ENCODE peak calls at places on chromosomes 6 and 20, in eight cellular contexts. Y, F, L, O, Q, J, W and S are unnamed samples.

GRCh38 chr6:87789198-87789899 is 87.3 kb upstream of the AKIRIN2 start:
- DNase-seq in L (peak; percentile 24), Y (peak; percentile 33), O (peak; percentile 79), W (no peak), Q (no peak), F (peak; percentile 64), J (no peak), S (no peak)

GRCh38 chr6:20260360-20260759 is 48.1 kb upstream of the MBOAT1 start:
- DNase-seq in J (no peak), L (no peak), F (no peak), Q (no peak), Y (no peak), W (no peak), O (no peak), S (no peak)

GRCh38 chr6:97401533-97401932 is 118.5 kb upstream of the MMS22L start:
- DNase-seq in L (no peak), J (no peak), F (no peak), O (no peak), Q (no peak), W (no peak), Y (no peak), S (no peak)

GRCh38 chr20:52340036-52340634 is 148.6 kb upstream of the ZFP64 start:
- DNase-seq in L (peak; percentile 52), J (no peak), Y (no peak), F (peak; percentile 4), W (no peak), Q (no peak), O (peak; percentile 3), S (no peak)

GRCh38 chr6:72654101-72654618 is 32.3 kb downstream of the KCNQ5 start:
- DNase-seq in Y (no peak), J (no peak), F (no peak), W (no peak), O (no peak), Q (no peak), L (no peak), S (no peak)

GRCh38 chr6:16136536-16137450 is 7.9 kb downstream of the MYLIP start:
- DNase-seq in O (no peak), Y (peak; percentile 80), J (no peak), Q (no peak), W (no peak), L (peak; percentile 9), F (peak; percentile 89), S (no peak)

GRCh38 chr6:13407709-13408695 is 79.4 kb downstream of the GFOD1 start:
- DNase-seq in Q (no peak), W (no peak), F (peak; percentile 91), Y (peak; percentile 72), O (peak; percentile 58), L (peak; percentile 80), J (peak; percentile 82), S (no peak)

GRCh38 chr20:57618091-57618765 is 2.0 kb downstream of the ZBP1 start:
- DNase-seq in W (peak; percentile 31), Q (no peak), L (peak; percentile 91), F (no peak), Y (no peak), O (peak; percentile 51), J (no peak), S (no peak)

GRCh38 chr6:45423111-45423900 is 45.6 kb upstream of the SUPT3H start:
- DNase-seq in L (no peak), Q (peak; percentile 6), Y (no peak), O (no peak), J (peak; percentile 51), W (peak; percentile 84), F (no peak), S (peak; percentile 86)

GRCh38 chr6:39882567-39882953 is 51.7 kb downstream of the MOCS1 start:
- DNase-seq in Q (no peak), L (no peak), W (no peak), J (no peak), O (no peak), F (peak; percentile 97), Y (peak; percentile 97), S (no peak)

GRCh38 chr6:151432650-151433049 is 19.3 kb downstream of the RMND1 start:
- DNase-seq in W (no peak), Q (no peak), L (no peak), F (no peak), J (no peak), Y (no peak), O (no peak), S (no peak)

GRCh38 chr6:151428336-151428735 is 23.6 kb downstream of the RMND1 start:
- DNase-seq in W (no peak), Y (no peak), J (no peak), O (no peak), L (no peak), F (no peak), Q (no peak), S (no peak)

GRCh38 chr6:151434369-151434768 is 17.6 kb downstream of the RMND1 start:
- DNase-seq in Y (no peak), L (no peak), O (no peak), J (no peak), Q (no peak), W (no peak), F (no peak), S (no peak)

GRCh38 chr6:151431336-151431735 is 20.6 kb downstream of the RMND1 start:
- DNase-seq in J (no peak), Q (no peak), W (peak; percentile 11), L (no peak), F (no peak), O (no peak), Y (no peak), S (no peak)

DNA sequence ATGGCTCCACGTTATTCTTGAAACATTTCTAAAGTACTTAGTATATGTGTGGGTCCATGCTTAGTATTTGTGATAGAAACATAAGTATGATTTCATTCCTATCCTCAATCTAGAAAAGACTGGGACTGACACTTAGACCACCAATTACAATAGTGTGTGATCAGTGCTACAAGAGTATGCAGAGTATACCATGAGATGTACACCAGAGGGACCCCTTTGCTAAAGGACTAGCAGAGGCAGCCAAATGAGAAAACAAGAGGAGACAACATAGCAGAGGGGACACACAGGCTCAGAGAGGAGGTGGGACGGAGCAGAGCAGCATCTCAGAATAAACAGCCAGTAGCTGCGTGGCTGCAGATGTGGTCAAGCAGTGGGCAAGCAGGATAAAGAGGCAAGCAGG is 21.0 kb downstream of the RMND1 start:
- DNase-seq in L (no peak), Q (no peak), F (no peak), J (no peak), W (peak; percentile 23), O (no peak), Y (no peak), S (peak; percentile 19)
- TF ChIP-seq CTCF in L (no peak), Q (peak; percentile 32), F (no peak), J (no peak), W (no peak), O (no peak), Y (no peak), S (peak; percentile 46)

GRCh38 chr6:77740380-77740779 is 87.5 kb downstream of the MEI4 start:
- DNase-seq in Y (no peak), O (peak; percentile 3), Q (no peak), L (no peak), W (no peak), J (no peak), F (peak; percentile 18), S (no peak)
- TF ChIP-seq CTCF in Y (peak; percentile 28), O (peak; percentile 29), Q (peak; percentile 75), L (peak; percentile 31), W (no peak), J (peak; percentile 73), F (peak; percentile 10), S (peak; percentile 87)

GRCh38 chr6:132458887-132459604 is 53.9 kb downstream of the STX7 start:
- DNase-seq in J (no peak), Y (no peak), W (no peak), L (no peak), O (no peak), F (no peak), Q (no peak), S (no peak)

GRCh38 chr6:132461958-132462357 is 51.0 kb downstream of the STX7 start:
- DNase-seq in Y (no peak), L (peak; percentile 22), Q (no peak), W (no peak), J (no peak), F (no peak), O (no peak), S (no peak)

GRCh38 chr6:132459605-132459952 is 53.3 kb downstream of the STX7 start:
- DNase-seq in Q (no peak), J (no peak), F (no peak), Y (no peak), L (no peak), O (no peak), W (no peak), S (no peak)

DNA sequence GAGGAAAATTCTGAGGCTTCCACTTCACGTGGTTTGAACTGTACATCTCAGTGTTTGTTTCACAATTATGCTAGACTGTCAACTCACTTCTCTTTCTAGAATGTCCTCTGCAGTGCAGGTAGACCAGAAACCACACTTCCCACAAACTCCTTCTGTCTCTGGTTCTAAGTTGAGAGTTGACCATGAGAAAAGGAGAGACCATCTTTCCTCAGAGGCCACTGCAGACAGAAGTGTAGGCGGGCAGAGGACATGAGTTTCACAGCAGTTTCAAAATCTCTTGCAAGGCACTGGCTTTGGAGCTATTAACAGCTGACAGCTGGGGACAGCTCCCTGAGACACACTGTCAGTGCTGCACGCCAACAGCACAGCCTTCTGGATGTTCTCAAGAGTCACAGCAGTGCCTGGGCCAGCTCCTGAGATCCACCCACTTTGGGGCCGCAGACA is 55.4 kb upstream of the MOXD1 start:
- DNase-seq in F (peak; percentile 21), Y (no peak), Q (no peak), L (no peak), J (no peak), O (no peak), W (no peak), S (no peak)
- TF ChIP-seq CTCF in F (no peak), Y (peak; percentile 14), Q (no peak), L (no peak), J (no peak), O (no peak), W (no peak), S (no peak)

GRCh38 chr20:53712212-53712977 is 118.8 kb upstream of the ZNF217 start:
- DNase-seq in Q (no peak), W (peak; percentile 57), Y (no peak), L (no peak), O (no peak), J (peak; percentile 80), F (no peak), S (no peak)
- TF ChIP-seq CTCF in Q (no peak), W (no peak), Y (no peak), L (no peak), O (no peak), J (no peak), F (no peak), S (no peak)

DNA sequence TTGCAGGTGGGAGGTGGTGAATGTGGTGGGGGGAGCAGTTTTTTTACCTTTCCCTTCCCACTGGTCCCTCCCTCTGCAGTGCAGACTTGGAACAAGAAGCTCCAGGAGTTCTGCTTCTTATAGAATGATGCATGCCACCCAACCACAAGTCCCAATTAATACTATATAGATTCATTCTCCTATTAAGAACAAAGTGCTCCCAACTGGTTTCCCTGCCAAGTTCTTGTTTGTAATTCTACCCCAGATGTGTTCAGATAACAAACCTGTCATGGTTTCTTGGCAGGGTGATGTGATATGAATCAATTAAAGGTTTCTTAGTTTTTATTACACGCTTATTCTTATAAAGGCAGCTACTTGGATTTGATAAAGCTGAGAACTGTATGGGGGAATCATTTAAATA is 23.9 kb downstream of the HDDC2 start:
- DNase-seq in J (no peak), Y (no peak), Q (no peak), L (no peak), O (no peak), W (no peak), F (no peak), S (no peak)
- TF ChIP-seq CTCF in J (no peak), Y (no peak), Q (no peak), L (no peak), O (no peak), W (no peak), F (no peak), S (no peak)

GRCh38 chr20:9974324-9974723 is 60.5 kb upstream of the ANKEF1 start:
- DNase-seq in J (no peak), F (no peak), L (no peak), Y (no peak), W (no peak), O (no peak), Q (no peak), S (no peak)
- TF ChIP-seq CTCF in J (no peak), F (no peak), L (no peak), Y (no peak), W (peak; percentile 31), O (no peak), Q (peak; percentile 42), S (peak; percentile 18)